ENCODE peak calls at places on chromosomes 16 and 17, in four cellular contexts. L is A549, H is K562, G is IMR-90. J is an unnamed sample.

GRCh38 chr16:73546351-73546845 is 498.5 kb upstream of the ZFHX3 start:
- DNase-seq in L (no peak), H (no peak), G (no peak), J (no peak)

GRCh38 chr17:34894971-34895370 is 66.3 kb downstream of the CCT6B start:
- DNase-seq in G (no peak), H (no peak), L (no peak), J (no peak)

GRCh38 chr17:79244665-79245064 is 170.0 kb downstream of the ENGASE start:
- DNase-seq in L (no peak), H (no peak), G (no peak), J (no peak)

GRCh38 chr17:1228752-1229353 is 41.4 kb upstream of the BHLHA9 start:
- DNase-seq in G (no peak), H (no peak), L (no peak), J (peak; percentile 60)

GRCh38 chr16:12435730-12436129 is 368.0 kb downstream of the CPPED1 start:
- DNase-seq in L (no peak), G (no peak), H (no peak), J (no peak)

GRCh38 chr17:81807210-81807719 is 3.3 kb downstream of the GCGR start:
- DNase-seq in G (no peak), L (no peak), H (no peak), J (no peak)

GRCh38 chr17:20266806-20267458 is 200.4 kb downstream of the LGALS9B start:
- DNase-seq in H (peak; percentile 50), L (no peak), G (peak; percentile 91), J (no peak)

GRCh38 chr17:83194761-83195329 is 115.4 kb downstream of the METRNL start:
- DNase-seq in L (no peak), H (no peak), G (no peak), J (no peak)

GRCh38 chr16:71626018-71626857 is at the start of gene MARVELD3:
- DNase-seq in G (no peak), L (no peak), H (peak; percentile 40), J (peak; percentile 99)

DNA sequence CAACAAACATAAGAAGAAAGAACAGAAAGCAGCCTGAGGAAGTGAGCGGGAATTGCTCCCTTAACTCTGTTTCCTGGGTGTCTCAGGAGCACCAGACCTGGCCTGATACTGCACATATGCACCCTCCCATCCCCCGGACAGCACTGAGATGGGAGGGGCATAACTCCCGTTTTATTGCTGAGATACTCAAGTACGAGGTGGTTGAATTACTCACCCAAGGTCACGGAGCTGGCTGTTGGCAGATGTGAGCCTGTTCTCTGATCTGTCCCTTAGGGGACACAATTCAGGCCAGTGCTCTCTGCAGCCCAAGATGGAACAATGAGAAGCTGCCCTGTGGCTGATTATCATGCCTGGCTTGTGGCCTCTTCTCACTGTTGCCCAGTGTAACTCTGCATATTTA is 9.1 kb upstream of the MED9 start:
- DNase-seq in H (no peak), L (peak; percentile 29), G (peak; percentile 8), J (no peak)
- TF ChIP-seq RFX5 in H (no peak), L (no peak), G (no peak), J (no peak)

DNA sequence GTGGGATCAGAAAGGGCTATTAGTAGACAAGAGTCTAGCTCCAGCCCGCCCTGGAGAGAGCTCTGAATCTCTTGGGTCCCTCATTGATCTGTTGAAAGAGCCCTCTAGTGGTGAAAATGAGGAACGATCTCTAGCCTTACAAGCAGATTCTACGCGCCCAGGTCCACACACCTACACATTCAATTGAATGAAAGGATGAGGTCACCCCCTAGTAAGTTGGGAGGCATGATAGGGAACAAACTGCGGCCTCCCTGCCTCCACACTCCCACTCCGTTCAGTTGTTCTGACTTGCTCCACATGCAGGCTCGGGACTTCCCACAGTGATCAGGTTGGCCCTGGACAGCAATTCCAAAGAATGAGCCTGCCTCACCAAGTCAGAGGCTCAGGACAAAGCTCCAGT is 2.9 kb upstream of the CACNG3 start:
- DNase-seq in L (peak; percentile 65), H (peak; percentile 63), G (peak; percentile 38), J (peak; percentile 54)
- TF ChIP-seq RFX5 in L (no peak), H (no peak), G (no peak), J (no peak)

DNA sequence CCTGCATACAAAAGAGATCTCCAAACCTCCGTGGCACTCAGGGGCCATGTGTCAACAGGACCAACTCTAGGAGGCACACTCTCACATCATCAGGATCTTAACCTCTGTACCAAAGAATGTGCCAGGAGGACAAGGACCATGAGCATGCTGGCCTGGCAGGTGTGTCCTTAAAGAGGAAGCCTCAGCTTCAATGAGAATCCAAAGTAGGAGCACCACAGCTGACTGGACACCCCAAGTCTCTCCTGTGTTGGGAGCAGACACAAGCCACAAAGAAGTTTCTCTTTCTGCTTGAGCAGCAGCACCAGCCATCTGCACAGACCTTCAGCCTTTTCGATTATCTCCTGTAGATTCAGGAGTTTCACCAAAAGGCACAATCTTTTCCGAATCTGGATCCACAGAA is 1734.5 kb downstream of the TP53TG3F start:
- DNase-seq in G (no peak), H (no peak), L (no peak), J (no peak)
- TF ChIP-seq RFX5 in G (no peak), H (no peak), L (no peak), J (no peak)

DNA sequence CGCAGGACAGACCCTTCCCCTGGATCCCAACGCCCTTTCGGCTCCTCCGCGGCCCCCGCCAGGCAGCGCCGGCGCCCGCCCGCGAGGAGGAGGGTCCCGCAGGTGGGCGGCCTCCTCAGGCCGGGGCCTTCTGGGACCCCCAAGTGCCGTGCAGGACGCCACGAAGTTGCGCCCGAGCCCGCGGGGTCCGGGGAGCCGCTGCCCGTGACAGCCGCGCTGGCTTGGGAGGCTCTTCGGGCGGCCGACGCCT is 504 bp downstream of the ERN1 start:
- DNase-seq in G (no peak), H (no peak), L (no peak), J (no peak)
- TF ChIP-seq RFX5 in G (no peak), H (no peak), L (no peak), J (no peak)

GRCh38 chr16:89561195-89562026 is 929 bp downstream of the RPL13 start:
- DNase-seq in G (no peak), L (no peak), H (no peak), J (no peak)
- TF ChIP-seq RFX5 in G (no peak), L (no peak), H (no peak), J (no peak)

DNA sequence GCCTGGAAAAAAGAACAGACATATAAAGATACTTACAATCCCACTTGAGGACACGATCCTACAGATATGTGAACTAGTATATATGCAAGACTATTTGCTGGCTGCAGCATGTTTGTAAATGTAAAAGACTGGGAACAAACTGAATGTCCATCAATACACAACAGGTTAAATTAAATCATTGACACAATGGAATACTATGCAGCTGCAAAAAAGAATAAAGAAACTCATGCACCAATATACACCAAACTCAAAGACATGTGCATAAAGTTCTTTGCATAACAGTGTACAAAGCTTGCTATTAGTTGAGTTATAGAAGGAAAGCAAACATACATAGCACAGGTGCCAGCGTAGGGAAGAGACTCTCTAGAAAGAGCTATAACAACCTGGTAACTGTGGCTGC is 61.9 kb upstream of the SREBF1 start:
- DNase-seq in G (no peak), L (no peak), H (no peak), J (no peak)
- TF ChIP-seq RFX5 in G (no peak), L (no peak), H (no peak), J (no peak)

GRCh38 chr16:56353054-56353921 is 72.1 kb downstream of the AMFR start:
- DNase-seq in L (no peak), H (no peak), G (no peak), J (no peak)
- TF ChIP-seq RFX5 in L (no peak), H (no peak), G (no peak), J (no peak)

GRCh38 chr16:56048425-56049100 is 142.7 kb upstream of the GNAO1 start:
- DNase-seq in H (no peak), G (no peak), L (no peak), J (no peak)
- TF ChIP-seq RFX5 in H (no peak), G (no peak), L (no peak), J (no peak)

J was measured in H1.